ENCODE peak calls at places on chromosomes 4 and X, in six cellular contexts. One of them, this sample, is unnamed.

GRCh38 chrX:85024044-85024443 is 20.4 kb downstream of the APOOL start:
- DNase-seq in tibial artery: no peak
- DNase-seq in brain microvascular endothelial cell: no peak
- DNase-seq in stomach: no peak
- DNase-seq in tibial nerve: no peak
- DNase-seq in pancreas: no peak
- DNase-seq in this sample: no peak

GRCh38 chrX:15143050-15143824 is 126.6 kb downstream of the ASB9 start:
- DNase-seq in tibial artery: peak
- DNase-seq in brain microvascular endothelial cell: peak
- DNase-seq in stomach: peak
- DNase-seq in tibial nerve: peak
- DNase-seq in pancreas: peak
- DNase-seq in this sample: peak

GRCh38 chr4:128859887-128860774 is 50.6 kb downstream of the JADE1 start:
- DNase-seq in tibial artery: no peak
- DNase-seq in brain microvascular endothelial cell: no peak
- DNase-seq in stomach: no peak
- DNase-seq in tibial nerve: peak
- DNase-seq in pancreas: no peak
- DNase-seq in this sample: no peak

GRCh38 chr4:185424905-185425599 is 712 bp downstream of the UFSP2 start:
- DNase-seq in tibial artery: no peak
- DNase-seq in brain microvascular endothelial cell: no peak
- DNase-seq in stomach: no peak
- DNase-seq in tibial nerve: no peak
- DNase-seq in pancreas: no peak
- DNase-seq in this sample: no peak

GRCh38 chr4:25308761-25309160 is 3.8 kb upstream of the ZCCHC4 start:
- DNase-seq in tibial artery: no peak
- DNase-seq in brain microvascular endothelial cell: peak
- DNase-seq in stomach: no peak
- DNase-seq in tibial nerve: no peak
- DNase-seq in pancreas: no peak
- DNase-seq in this sample: no peak

GRCh38 chr4:38943355-38943754 is 75.7 kb downstream of the FAM114A1 start:
- DNase-seq in tibial artery: no peak
- DNase-seq in brain microvascular endothelial cell: no peak
- DNase-seq in stomach: peak
- DNase-seq in tibial nerve: no peak
- DNase-seq in pancreas: peak
- DNase-seq in this sample: no peak

GRCh38 chrX:19063030-19063429 is 59.2 kb downstream of the ADGRG2 start:
- DNase-seq in tibial artery: no peak
- DNase-seq in brain microvascular endothelial cell: peak
- DNase-seq in stomach: no peak
- DNase-seq in tibial nerve: no peak
- DNase-seq in pancreas: no peak
- DNase-seq in this sample: no peak

GRCh38 chrX:38694394-38694793 is 106.9 kb upstream of the MID1IP1 start:
- DNase-seq in tibial artery: no peak
- DNase-seq in brain microvascular endothelial cell: peak
- DNase-seq in stomach: no peak
- DNase-seq in tibial nerve: no peak
- DNase-seq in pancreas: no peak
- DNase-seq in this sample: no peak

GRCh38 chrX:40573763-40574162 is 7.0 kb upstream of the ATP6AP2 start:
- DNase-seq in tibial artery: no peak
- DNase-seq in brain microvascular endothelial cell: peak
- DNase-seq in stomach: no peak
- DNase-seq in tibial nerve: no peak
- DNase-seq in pancreas: no peak
- DNase-seq in this sample: no peak

GRCh38 chr4:32106767-32107166 is 1386.6 kb downstream of the PCDH7 start:
- DNase-seq in tibial artery: no peak
- DNase-seq in brain microvascular endothelial cell: no peak
- DNase-seq in stomach: no peak
- DNase-seq in tibial nerve: no peak
- DNase-seq in pancreas: no peak
- DNase-seq in this sample: no peak

GRCh38 chr4:4914059-4914820 is 54.8 kb downstream of the MSX1 start:
- DNase-seq in tibial artery: no peak
- DNase-seq in brain microvascular endothelial cell: peak
- DNase-seq in stomach: no peak
- DNase-seq in tibial nerve: peak
- DNase-seq in pancreas: no peak
- DNase-seq in this sample: no peak

GRCh38 chrX:140141444-140142029 is 176.2 kb upstream of the CXorf66 start:
- DNase-seq in tibial artery: no peak
- DNase-seq in brain microvascular endothelial cell: peak
- DNase-seq in stomach: peak
- DNase-seq in tibial nerve: peak
- DNase-seq in pancreas: no peak
- DNase-seq in this sample: peak

GRCh38 chr4:139522457-139522856 is 33.6 kb downstream of the SETD7 start:
- DNase-seq in tibial artery: no peak
- DNase-seq in brain microvascular endothelial cell: no peak
- DNase-seq in stomach: no peak
- DNase-seq in tibial nerve: no peak
- DNase-seq in pancreas: no peak
- DNase-seq in this sample: no peak

GRCh38 chr4:77827343-77827742 is 8.2 kb upstream of the CNOT6L start:
- DNase-seq in tibial artery: no peak
- DNase-seq in brain microvascular endothelial cell: no peak
- DNase-seq in stomach: no peak
- DNase-seq in tibial nerve: no peak
- DNase-seq in pancreas: no peak
- DNase-seq in this sample: no peak

GRCh38 chrX:77298790-77299189 is 148.4 kb upstream of the FGF16 start:
- DNase-seq in tibial artery: no peak
- DNase-seq in brain microvascular endothelial cell: no peak
- DNase-seq in stomach: no peak
- DNase-seq in tibial nerve: no peak
- DNase-seq in pancreas: no peak
- DNase-seq in this sample: no peak

GRCh38 chr4:172232966-172233365 is 419.8 kb downstream of the GALNTL6 start:
- DNase-seq in tibial artery: no peak
- DNase-seq in brain microvascular endothelial cell: no peak
- DNase-seq in stomach: no peak
- DNase-seq in tibial nerve: no peak
- DNase-seq in pancreas: no peak
- DNase-seq in this sample: no peak

GRCh38 chr4:34108456-34108855 is 2135.9 kb downstream of the ARAP2 start:
- DNase-seq in tibial artery: no peak
- DNase-seq in brain microvascular endothelial cell: peak
- DNase-seq in stomach: no peak
- DNase-seq in tibial nerve: no peak
- DNase-seq in pancreas: no peak
- DNase-seq in this sample: no peak

GRCh38 chrX:18620349-18620748 is 51.6 kb downstream of the RS1 start:
- DNase-seq in tibial artery: no peak
- DNase-seq in brain microvascular endothelial cell: no peak
- DNase-seq in stomach: peak
- DNase-seq in tibial nerve: no peak
- DNase-seq in pancreas: peak
- DNase-seq in this sample: no peak

GRCh38 chr4:47930971-47931804 is 16.8 kb upstream of the NFXL1 start:
- DNase-seq in tibial artery: no peak
- DNase-seq in brain microvascular endothelial cell: peak
- DNase-seq in stomach: no peak
- DNase-seq in tibial nerve: no peak
- DNase-seq in pancreas: peak
- DNase-seq in this sample: no peak

GRCh38 chrX:20032201-20032600 is 41.3 kb upstream of the BCLAF3 start:
- DNase-seq in tibial artery: no peak
- DNase-seq in brain microvascular endothelial cell: no peak
- DNase-seq in stomach: no peak
- DNase-seq in tibial nerve: no peak
- DNase-seq in pancreas: no peak
- DNase-seq in this sample: no peak

GRCh38 chr4:83074086-83074704 is 39.2 kb downstream of the COPS4 start:
- DNase-seq in tibial artery: no peak
- DNase-seq in brain microvascular endothelial cell: peak
- DNase-seq in stomach: no peak
- DNase-seq in tibial nerve: peak
- DNase-seq in pancreas: no peak
- DNase-seq in this sample: peak

GRCh38 chr4:35800669-35801068 is 443.6 kb downstream of the ARAP2 start:
- DNase-seq in tibial artery: no peak
- DNase-seq in brain microvascular endothelial cell: no peak
- DNase-seq in stomach: no peak
- DNase-seq in tibial nerve: no peak
- DNase-seq in pancreas: no peak
- DNase-seq in this sample: no peak

GRCh38 chrX:134957836-134958235 is 33.0 kb upstream of the SMIM10 start:
- DNase-seq in tibial artery: no peak
- DNase-seq in brain microvascular endothelial cell: no peak
- DNase-seq in stomach: no peak
- DNase-seq in tibial nerve: no peak
- DNase-seq in pancreas: no peak
- DNase-seq in this sample: no peak

GRCh38 chr4:188714907-188715306 is 575.7 kb downstream of the TRIML1 start:
- DNase-seq in tibial artery: no peak
- DNase-seq in brain microvascular endothelial cell: peak
- DNase-seq in stomach: no peak
- DNase-seq in tibial nerve: no peak
- DNase-seq in pancreas: no peak
- DNase-seq in this sample: no peak

GRCh38 chr4:105274504-105274903 is 127.8 kb downstream of the TET2 start:
- DNase-seq in tibial artery: no peak
- DNase-seq in brain microvascular endothelial cell: no peak
- DNase-seq in stomach: no peak
- DNase-seq in tibial nerve: no peak
- DNase-seq in pancreas: no peak
- DNase-seq in this sample: no peak

GRCh38 chr4:57550143-57550542 is 440.0 kb upstream of the IGFBP7 start:
- DNase-seq in tibial artery: no peak
- DNase-seq in brain microvascular endothelial cell: no peak
- DNase-seq in stomach: no peak
- DNase-seq in tibial nerve: no peak
- DNase-seq in pancreas: no peak
- DNase-seq in this sample: no peak

GRCh38 chr4:182510836-182511235 is 267.6 kb downstream of the TENM3 start:
- DNase-seq in tibial artery: no peak
- DNase-seq in brain microvascular endothelial cell: no peak
- DNase-seq in stomach: no peak
- DNase-seq in tibial nerve: no peak
- DNase-seq in pancreas: no peak
- DNase-seq in this sample: no peak

GRCh38 chr4:106541253-106541652 is 172.7 kb upstream of the GIMD1 start:
- DNase-seq in tibial artery: no peak
- DNase-seq in brain microvascular endothelial cell: peak
- DNase-seq in stomach: no peak
- DNase-seq in tibial nerve: no peak
- DNase-seq in pancreas: no peak
- DNase-seq in this sample: no peak
- H3K4me3 ChIP-seq in tibial artery: no peak
- H3K4me3 ChIP-seq in brain microvascular endothelial cell: no peak
- H3K4me3 ChIP-seq in stomach: no peak
- H3K4me3 ChIP-seq in tibial nerve: no peak
- H3K4me3 ChIP-seq in pancreas: no peak
- H3K4me3 ChIP-seq in this sample: no peak

DNA sequence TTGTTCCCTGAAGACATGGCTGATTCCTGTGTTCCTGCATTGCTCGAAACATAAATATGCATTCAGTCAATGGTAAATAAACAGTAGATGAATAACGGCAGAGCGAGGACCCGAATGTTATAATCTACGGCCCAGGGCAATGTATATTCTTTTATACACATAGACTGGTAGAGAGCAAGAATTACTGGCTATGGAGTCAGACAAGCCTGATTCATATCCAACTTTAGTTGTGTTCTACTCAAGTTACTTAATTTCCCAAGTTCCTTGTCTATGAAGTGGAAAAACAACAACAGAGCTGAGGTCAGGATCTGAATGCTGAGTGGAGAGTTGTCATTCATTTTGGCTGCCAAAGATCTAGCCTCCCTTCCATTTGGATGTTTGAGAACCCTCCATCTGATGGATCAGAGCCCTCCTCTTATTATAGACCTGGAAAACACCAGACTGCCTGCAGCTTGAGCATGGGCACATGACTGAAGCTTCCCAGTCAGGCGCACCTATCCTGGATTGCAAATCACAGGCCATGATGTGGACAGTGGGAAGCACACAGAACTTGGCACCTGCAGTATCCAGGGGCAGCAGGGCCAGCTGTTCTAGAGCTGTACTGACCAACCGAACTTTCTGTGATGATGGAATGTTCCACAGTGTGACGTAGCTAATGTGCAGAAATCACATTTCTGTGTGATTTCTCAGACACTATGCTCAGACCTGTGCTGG is 80.1 kb downstream of the FAM184B start:
- DNase-seq in tibial artery: no peak
- DNase-seq in brain microvascular endothelial cell: no peak
- DNase-seq in stomach: no peak
- DNase-seq in tibial nerve: no peak
- DNase-seq in pancreas: no peak
- DNase-seq in this sample: no peak
- TF ChIP-seq CTCF in tibial artery: no peak
- TF ChIP-seq CTCF in brain microvascular endothelial cell: no peak
- TF ChIP-seq CTCF in stomach: no peak
- TF ChIP-seq CTCF in tibial nerve: no peak
- TF ChIP-seq CTCF in pancreas: no peak
- TF ChIP-seq CTCF in this sample: no peak

DNA sequence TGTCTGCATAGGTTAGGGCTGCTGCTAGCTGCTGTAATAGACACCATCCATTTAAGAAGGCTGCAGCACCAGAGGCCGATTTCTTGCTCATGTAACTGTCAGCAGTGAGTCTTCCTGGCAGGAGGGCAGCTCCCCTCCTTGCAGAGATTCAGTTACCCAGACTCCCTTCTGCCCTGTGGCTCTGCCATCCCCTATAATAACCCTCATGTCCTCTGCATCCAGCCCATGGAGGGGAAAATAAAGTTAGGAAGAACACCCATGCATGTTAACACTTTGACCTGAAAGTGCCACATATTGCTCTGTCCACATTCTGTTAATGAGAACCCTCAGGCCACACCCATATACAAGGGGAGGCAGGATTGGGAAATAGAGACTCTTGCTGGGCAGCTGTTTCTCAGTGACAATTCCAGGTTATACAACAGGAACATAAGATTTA is 5.4 kb downstream of the STBD1 start:
- DNase-seq in tibial artery: no peak
- DNase-seq in brain microvascular endothelial cell: no peak
- DNase-seq in stomach: no peak
- DNase-seq in tibial nerve: no peak
- DNase-seq in pancreas: no peak
- DNase-seq in this sample: no peak
- H3K27ac ChIP-seq in tibial artery: no peak
- H3K27ac ChIP-seq in brain microvascular endothelial cell: no peak
- H3K27ac ChIP-seq in stomach: no peak
- H3K27ac ChIP-seq in tibial nerve: no peak
- H3K27ac ChIP-seq in pancreas: no peak
- H3K27ac ChIP-seq in this sample: no peak

DNA sequence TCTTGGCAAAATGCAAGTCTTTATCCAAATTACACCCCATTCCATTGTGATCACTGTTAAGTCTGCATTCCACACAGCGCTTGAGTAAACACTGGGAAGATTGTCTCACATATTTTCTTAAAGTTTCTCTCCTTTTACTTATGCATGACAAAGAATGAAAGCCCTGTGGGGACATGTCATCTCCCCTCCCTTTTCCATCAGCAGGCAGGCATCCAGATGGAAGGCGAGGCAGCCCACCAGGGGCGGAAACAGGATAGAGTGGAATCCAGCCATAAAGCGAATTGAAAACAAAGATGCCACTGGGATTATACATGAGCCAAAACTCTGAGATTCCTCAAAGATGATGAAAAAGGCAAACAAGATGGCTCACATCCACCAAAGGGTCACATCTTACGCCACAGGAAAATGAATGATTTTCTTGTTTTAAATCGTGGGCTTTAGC is 78.2 kb downstream of the AFAP1 start:
- DNase-seq in tibial artery: no peak
- DNase-seq in brain microvascular endothelial cell: peak
- DNase-seq in stomach: no peak
- DNase-seq in tibial nerve: no peak
- DNase-seq in pancreas: no peak
- DNase-seq in this sample: no peak
- H3K4me3 ChIP-seq in tibial artery: no peak
- H3K4me3 ChIP-seq in brain microvascular endothelial cell: no peak
- H3K4me3 ChIP-seq in stomach: no peak
- H3K4me3 ChIP-seq in tibial nerve: no peak
- H3K4me3 ChIP-seq in pancreas: no peak
- H3K4me3 ChIP-seq in this sample: no peak